ENCODE peak calls at places on chromosome 11, in ten cellular contexts. I is mucosa of descending colon; T is substantia nigra; E is nucleus accumbens; X is T1000; B is amygdala; Y is hippocampal formation; G is GM03348; J is SK-N-DZ; R is activated CD8-positive, alpha-beta T cell treated with anti-CD3 and anti-CD28 coated beads for 36 hours. L is an unnamed sample.

GRCh38 chr11:131877246-131877645 is 506.8 kb downstream of the NTM start:
- DNase-seq in I (no peak), T (no peak), E (no peak), X (no peak), B (no peak), Y (no peak), G (no peak), J (no peak), R (no peak), L (no peak)

GRCh38 chr11:128604723-128605122 is 17.4 kb upstream of the ETS1 start:
- DNase-seq in I (no peak), T (no peak), E (no peak), X (no peak), B (no peak), Y (no peak), G (no peak), J (no peak), R (no peak), L (no peak)

GRCh38 chr11:4071828-4072421 is 22.7 kb upstream of the RRM1 start:
- DNase-seq in I (no peak), T (no peak), E (no peak), X (no peak), B (no peak), Y (no peak), G (no peak), J (no peak), R (no peak), L (no peak)

GRCh38 chr11:46248270-46249102 is 29.0 kb upstream of the CREB3L1 start:
- DNase-seq in I (no peak), T (no peak), E (no peak), X (peak; percentile 22), B (no peak), Y (no peak), G (peak; percentile 89), J (no peak), R (no peak), L (no peak)

GRCh38 chr11:110858556-110858921 is 146.3 kb upstream of the ARHGAP20 start:
- DNase-seq in I (peak; percentile 27), T (no peak), E (no peak), X (no peak), B (no peak), Y (no peak), G (no peak), J (no peak), R (no peak), L (no peak)

GRCh38 chr11:69888671-69889076 is 69.5 kb upstream of the FGF3 start:
- DNase-seq in I (peak; percentile 85), T (no peak), E (no peak), X (no peak), B (peak; percentile 1), Y (peak; percentile 17), G (peak; percentile 88), J (peak; percentile 61), R (peak; percentile 77), L (peak; percentile 13)

GRCh38 chr11:16778876-16779275 is 40.4 kb downstream of the C11orf58 start:
- DNase-seq in I (no peak), T (no peak), E (no peak), X (no peak), B (no peak), Y (no peak), G (no peak), J (no peak), R (no peak), L (no peak)

GRCh38 chr11:11732116-11732515 is 109.7 kb upstream of the USP47 start:
- DNase-seq in I (no peak), T (no peak), E (no peak), X (no peak), B (no peak), Y (no peak), G (no peak), J (no peak), R (no peak), L (no peak)

GRCh38 chr11:68148882-68149281 is 27.7 kb upstream of the CHKA start:
- DNase-seq in I (no peak), T (no peak), E (no peak), X (no peak), B (no peak), Y (no peak), G (no peak), J (no peak), R (no peak), L (no peak)

GRCh38 chr11:1119282-1120146 is 38.2 kb upstream of the MUC5AC start:
- DNase-seq in I (no peak), T (no peak), E (no peak), X (no peak), B (no peak), Y (no peak), G (no peak), J (no peak), R (no peak), L (no peak)

GRCh38 chr11:72753341-72754148 is 1.3 kb upstream of the ARAP1 start:
- DNase-seq in I (no peak), T (no peak), E (no peak), X (no peak), B (no peak), Y (peak; percentile 57), G (peak; percentile 30), J (no peak), R (no peak), L (peak; percentile 17)

GRCh38 chr11:8828580-8829358 is 82.2 kb upstream of the AKIP1 start:
- DNase-seq in I (no peak), T (no peak), E (no peak), X (no peak), B (no peak), Y (no peak), G (no peak), J (no peak), R (no peak), L (no peak)

GRCh38 chr11:69518081-69518950 is 36.9 kb downstream of the LINC01488 start:
- DNase-seq in I (no peak), T (no peak), E (no peak), X (no peak), B (no peak), Y (no peak), G (peak; percentile 88), J (no peak), R (no peak), L (no peak)

GRCh38 chr11:1921576-1922141 is 2.2 kb downstream of the TNNT3 start:
- DNase-seq in I (no peak), T (no peak), E (no peak), X (no peak), B (no peak), Y (no peak), G (peak; percentile 41), J (no peak), R (no peak), L (no peak)

GRCh38 chr11:31821779-31822574 is 10.9 kb upstream of the PAX6 start:
- DNase-seq in I (no peak), T (no peak), E (no peak), X (no peak), B (no peak), Y (no peak), G (no peak), J (no peak), R (no peak), L (no peak)

GRCh38 chr11:132077416-132077815 is 707.0 kb downstream of the NTM start:
- DNase-seq in I (no peak), T (no peak), E (no peak), X (no peak), B (no peak), Y (no peak), G (no peak), J (no peak), R (no peak), L (no peak)

GRCh38 chr11:118135051-118135795 is 17.4 kb downstream of the SCN4B start:
- DNase-seq in I (no peak), T (no peak), E (no peak), X (no peak), B (no peak), Y (no peak), G (no peak), J (no peak), R (no peak), L (no peak)

GRCh38 chr11:61908730-61909622 is 8.4 kb downstream of the RAB3IL1 start:
- DNase-seq in I (peak; percentile 49), T (no peak), E (no peak), X (no peak), B (no peak), Y (peak; percentile 28), G (no peak), J (no peak), R (no peak), L (no peak)

GRCh38 chr11:128688896-128689546 is 4.9 kb upstream of the FLI1 start:
- DNase-seq in I (no peak), T (no peak), E (no peak), X (no peak), B (no peak), Y (no peak), G (no peak), J (no peak), R (no peak), L (no peak)

GRCh38 chr11:14907411-14908213 is 15.6 kb upstream of the CYP2R1 start:
- DNase-seq in I (peak; percentile 93), T (peak; percentile 28), E (no peak), X (peak; percentile 25), B (peak; percentile 40), Y (peak; percentile 73), G (peak; percentile 43), J (peak; percentile 49), R (peak; percentile 93), L (peak; percentile 30)

GRCh38 chr11:60889869-60890311 is 16.5 kb downstream of the PRPF19 start:
- DNase-seq in I (no peak), T (no peak), E (no peak), X (no peak), B (no peak), Y (no peak), G (no peak), J (no peak), R (no peak), L (no peak)

GRCh38 chr11:114738954-114739353 is 60.6 kb downstream of the NXPE2 start:
- DNase-seq in I (peak; percentile 54), T (no peak), E (no peak), X (no peak), B (no peak), Y (no peak), G (peak; percentile 35), J (peak; percentile 11), R (peak; percentile 61), L (no peak)

GRCh38 chr11:69062873-69063665 is 14.3 kb downstream of the TPCN2 start:
- DNase-seq in I (no peak), T (no peak), E (no peak), X (no peak), B (no peak), Y (no peak), G (no peak), J (no peak), R (no peak), L (no peak)

GRCh38 chr11:57971272-57972012 is 52.2 kb upstream of the OR9Q1 start:
- DNase-seq in I (no peak), T (no peak), E (no peak), X (no peak), B (no peak), Y (no peak), G (no peak), J (no peak), R (no peak), L (no peak)

GRCh38 chr11:128660957-128661356 is 32.9 kb upstream of the FLI1 start:
- DNase-seq in I (no peak), T (no peak), E (no peak), X (no peak), B (no peak), Y (no peak), G (no peak), J (no peak), R (no peak), L (no peak)

GRCh38 chr11:17388609-17389204 is at the start of gene KCNJ11:
- DNase-seq in I (no peak), T (no peak), E (no peak), X (no peak), B (no peak), Y (no peak), G (no peak), J (no peak), R (no peak), L (no peak)

GRCh38 chr11:6405837-6406236 is 13.1 kb downstream of the APBB1 start:
- DNase-seq in I (no peak), T (no peak), E (no peak), X (no peak), B (no peak), Y (no peak), G (no peak), J (no peak), R (no peak), L (no peak)

GRCh38 chr11:6855971-6856542 is 6.8 kb upstream of the OR10A2 start:
- DNase-seq in I (no peak), T (no peak), E (no peak), X (no peak), B (no peak), Y (no peak), G (no peak), J (no peak), R (no peak), L (no peak)